ENCODE peak calls at places on chromosomes 12 and 14, in four cellular contexts. One of them, this sample, is unnamed.
A peak's percentile ranks its signal among the peaks of the same experiment; 100 is the strongest.

GRCh38 chr12:89528434-89528833 is 2.6 kb upstream of the POC1B start:
- DNase-seq in posterior vena cava: no peak
- DNase-seq in AG20443: no peak
- DNase-seq in mammary epithelial cell: no peak
- DNase-seq in this sample: no peak

GRCh38 chr14:69358233-69358963 is 39.7 kb downstream of the ERH start:
- DNase-seq in AG20443: no peak
- DNase-seq in posterior vena cava: no peak
- DNase-seq in mammary epithelial cell: no peak
- DNase-seq in this sample: no peak

GRCh38 chr12:64571346-64571745 is 38.9 kb upstream of the RASSF3 start:
- DNase-seq in AG20443: no peak
- DNase-seq in posterior vena cava: no peak
- DNase-seq in mammary epithelial cell: no peak
- DNase-seq in this sample: no peak

GRCh38 chr14:21985081-21985480 is 311.5 kb upstream of the OR4E1 start:
- DNase-seq in mammary epithelial cell: peak; percentile 18
- DNase-seq in posterior vena cava: no peak
- DNase-seq in AG20443: no peak
- DNase-seq in this sample: no peak

GRCh38 chr14:70907996-70908917 is 998 bp downstream of the PCNX1 start:
- DNase-seq in AG20443: peak; percentile 61
- DNase-seq in posterior vena cava: peak; percentile 87
- DNase-seq in mammary epithelial cell: peak; percentile 71
- DNase-seq in this sample: no peak

GRCh38 chr12:52164624-52165023 is 27.2 kb downstream of the KRT80 start:
- DNase-seq in AG20443: no peak
- DNase-seq in posterior vena cava: no peak
- DNase-seq in mammary epithelial cell: no peak
- DNase-seq in this sample: no peak

GRCh38 chr12:31928246-31929139 is 30.7 kb upstream of the RESF1 start:
- DNase-seq in AG20443: no peak
- DNase-seq in posterior vena cava: no peak
- DNase-seq in mammary epithelial cell: no peak
- DNase-seq in this sample: no peak

GRCh38 chr14:26204362-26204953 is 393.4 kb downstream of the NOVA1 start:
- DNase-seq in posterior vena cava: no peak
- DNase-seq in mammary epithelial cell: no peak
- DNase-seq in AG20443: no peak
- DNase-seq in this sample: no peak

GRCh38 chr12:127179199-127179598 is 1087.8 kb upstream of the TMEM132C start:
- DNase-seq in posterior vena cava: no peak
- DNase-seq in mammary epithelial cell: peak; percentile 21
- DNase-seq in AG20443: peak; percentile 58
- DNase-seq in this sample: peak; percentile 74

GRCh38 chr14:23327947-23328744 is 6.9 kb downstream of the PABPN1 start:
- DNase-seq in mammary epithelial cell: peak; percentile 57
- DNase-seq in posterior vena cava: no peak
- DNase-seq in AG20443: peak; percentile 83
- DNase-seq in this sample: peak; percentile 64

GRCh38 chr12:1810931-1811280 is 9.5 kb upstream of the LRTM2 start:
- DNase-seq in mammary epithelial cell: no peak
- DNase-seq in AG20443: no peak
- DNase-seq in posterior vena cava: no peak
- DNase-seq in this sample: no peak